ENCODE peak calls at places on chromosomes 11 and 22, in eight cellular contexts. B is hepatocyte, E is uterus, Z is H1, O is pancreas, I is bronchial epithelial cell, J is GM12878, S is PC-3. H is an unnamed sample. For H3K27me3, the result is how much of the 10 kb centered on the place peaks cover.

GRCh38 chr11:72578991-72579815 is 95.0 kb downstream of the PDE2A start:
- DNase-seq in B (no peak), E (no peak), Z (no peak), O (no peak), I (no peak), J (no peak), S (no peak), H (no peak)

GRCh38 chr11:120608760-120609211 is 97.2 kb downstream of the GRIK4 start:
- DNase-seq in B (no peak), E (no peak), Z (no peak), O (peak), I (no peak), J (no peak), S (no peak), H (no peak)

GRCh38 chr11:134330611-134331564 is 900 bp upstream of the GLB1L2 start:
- DNase-seq in B (no peak), E (no peak), Z (no peak), O (no peak), I (peak), J (no peak), S (no peak), H (no peak)

GRCh38 chr22:38943181-38943580 is 14.2 kb upstream of the APOBEC3A start:
- DNase-seq in B (no peak), E (no peak), Z (no peak), O (no peak), I (no peak), J (no peak), S (no peak), H (no peak)

GRCh38 chr22:17777005-17777716 is 2.9 kb upstream of the BID start:
- DNase-seq in B (no peak), E (no peak), Z (no peak), O (no peak), I (no peak), J (peak), S (no peak), H (no peak)

GRCh38 chr11:68987211-68987610 is 6.4 kb upstream of the MRGPRD start:
- DNase-seq in B (no peak), E (no peak), Z (no peak), O (no peak), I (no peak), J (no peak), S (no peak), H (no peak)

GRCh38 chr11:1970956-1971355 is 23.8 kb downstream of the MRPL23 start:
- DNase-seq in B (peak), E (peak), Z (no peak), O (no peak), I (no peak), J (no peak), S (no peak), H (no peak)

GRCh38 chr11:48107188-48107704 is 109.4 kb upstream of the OR4B1 start:
- DNase-seq in B (no peak), E (no peak), Z (no peak), O (no peak), I (peak), J (peak), S (peak), H (no peak)

GRCh38 chr11:97739892-97740782 is 1280.6 kb upstream of the CNTN5 start:
- DNase-seq in B (no peak), E (no peak), Z (no peak), O (no peak), I (peak), J (no peak), S (peak), H (peak)
- TF ChIP-seq CTCF in B (no peak), E (no peak), Z (no peak), O (no peak), I (no peak), J (no peak), S (no peak), H (no peak)

GRCh38 chr11:106086135-106086534 is 8.7 kb downstream of the AASDHPPT start:
- DNase-seq in B (no peak), E (no peak), Z (no peak), O (no peak), I (no peak), J (no peak), S (no peak), H (no peak)
- H3K4me3 ChIP-seq in B (no peak), E (no peak), Z (no peak), O (no peak), I (no peak), J (no peak), S (no peak), H (no peak)

GRCh38 chr11:129374993-129375721 is 491 bp upstream of the BARX2 start:
- DNase-seq in B (peak), E (no peak), Z (no peak), O (peak), I (peak), J (no peak), S (peak), H (no peak)
- H3K27me3 ChIP-seq in B (half or more), E (under half), Z (half or more), O (under half), I (under half), J (under half), S (half or more), H (half or more)

GRCh38 chr11:63871962-63872832 is 33.3 kb downstream of the MARK2 start:
- DNase-seq in B (peak), E (peak), Z (no peak), O (peak), I (peak), J (peak), S (peak), H (peak)
- TF ChIP-seq CTCF in B (peak), E (peak), Z (peak), O (peak), I (peak), J (peak), S (peak), H (peak)

DNA sequence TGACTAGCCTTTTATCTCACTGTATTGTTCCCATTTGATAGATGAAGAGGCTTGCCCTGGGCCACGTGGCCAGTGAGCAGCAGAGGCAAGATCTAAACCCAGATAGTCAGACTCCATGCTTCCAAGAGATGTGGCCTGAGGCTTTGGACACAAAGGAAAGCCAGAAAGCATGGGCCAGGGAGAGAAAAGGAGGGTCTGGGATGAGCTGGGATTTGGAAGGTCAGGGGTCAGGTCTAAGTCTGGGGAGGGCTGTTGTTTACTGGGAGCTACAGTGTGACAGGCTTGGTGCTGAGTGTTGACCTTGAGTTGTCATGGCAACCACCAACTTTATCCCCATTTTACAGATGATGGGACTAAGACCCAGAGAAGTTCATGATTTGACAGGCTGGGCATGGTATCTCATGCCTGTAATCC is 2.1 kb downstream of the SLC35E4 start:
- DNase-seq in B (no peak), E (no peak), Z (no peak), O (no peak), I (no peak), J (no peak), S (no peak), H (no peak)
- H3K4me3 ChIP-seq in B (no peak), E (no peak), Z (no peak), O (no peak), I (no peak), J (peak), S (peak), H (no peak)

GRCh38 chr11:8828055-8828454 is 82.9 kb upstream of the AKIP1 start:
- DNase-seq in B (no peak), E (no peak), Z (no peak), O (no peak), I (no peak), J (no peak), S (no peak), H (no peak)
- H3K27me3 ChIP-seq in B (under half), E (under half), Z (under half), O (under half), I (under half), J (under half), S (under half), H (under half)

DNA sequence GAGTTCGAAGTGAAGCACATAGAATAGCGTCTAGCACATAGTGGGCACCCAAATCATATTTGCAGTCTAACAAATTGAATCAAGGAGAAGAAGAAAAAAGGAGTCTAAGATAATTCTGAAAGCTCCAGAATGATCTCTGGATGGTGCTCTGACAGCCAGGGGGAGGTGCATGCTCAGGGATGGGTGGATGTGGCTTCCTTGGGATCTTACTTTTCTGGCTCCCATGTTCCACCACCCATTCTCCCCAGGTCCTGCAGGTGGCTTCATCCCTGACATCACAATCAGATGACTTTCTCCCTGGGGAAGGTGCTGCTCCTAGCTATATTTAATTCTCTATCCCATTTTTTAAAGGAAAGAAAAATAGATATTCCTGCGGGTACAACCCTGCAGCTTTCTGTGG is 381.9 kb downstream of the CADM1 start:
- DNase-seq in B (no peak), E (no peak), Z (no peak), O (no peak), I (no peak), J (no peak), S (no peak), H (no peak)
- TF ChIP-seq CTCF in B (no peak), E (no peak), Z (peak), O (no peak), I (no peak), J (no peak), S (no peak), H (no peak)